ENCODE peak calls at places on chromosomes 6 and 20, in four cellular contexts. One of them, this sample, is unnamed.

GRCh38 chr6:45933855-45934254 is 81.8 kb downstream of the CLIC5 start:
- DNase-seq in stomach: no peak
- DNase-seq in lower lobe of right lung: no peak
- DNase-seq in kidney: no peak
- DNase-seq in this sample: no peak

GRCh38 chr6:143325379-143326140 is 124.9 kb downstream of the ADAT2 start:
- DNase-seq in kidney: no peak
- DNase-seq in stomach: no peak
- DNase-seq in lower lobe of right lung: no peak
- DNase-seq in this sample: peak; percentile 64

GRCh38 chr6:143724876-143725275 is 47.1 kb downstream of the PHACTR2 start:
- DNase-seq in stomach: no peak
- DNase-seq in lower lobe of right lung: no peak
- DNase-seq in kidney: no peak
- DNase-seq in this sample: no peak

GRCh38 chr6:315921-316752 is 23.9 kb downstream of the DUSP22 start:
- DNase-seq in stomach: no peak
- DNase-seq in lower lobe of right lung: no peak
- DNase-seq in kidney: no peak
- DNase-seq in this sample: no peak

GRCh38 chr20:49608752-49609670 is 41.1 kb upstream of the PTGIS start:
- DNase-seq in stomach: peak; percentile 80
- DNase-seq in kidney: peak; percentile 82
- DNase-seq in lower lobe of right lung: peak; percentile 81
- DNase-seq in this sample: peak; percentile 76

GRCh38 chr20:64107736-64108457 is 532 bp upstream of the NPBWR2 start:
- DNase-seq in lower lobe of right lung: peak; percentile 24
- DNase-seq in stomach: no peak
- DNase-seq in kidney: peak; percentile 57
- DNase-seq in this sample: no peak

GRCh38 chr20:46214831-46215488 is 93.3 kb downstream of the CDH22 start:
- DNase-seq in lower lobe of right lung: no peak
- DNase-seq in stomach: no peak
- DNase-seq in kidney: no peak
- DNase-seq in this sample: no peak

GRCh38 chr6:7998103-7998725 is 66.0 kb downstream of the BLOC1S5 start:
- DNase-seq in lower lobe of right lung: no peak
- DNase-seq in stomach: no peak
- DNase-seq in kidney: no peak
- DNase-seq in this sample: no peak

GRCh38 chr6:13924146-13924948 is 405 bp upstream of the RNF182 start:
- DNase-seq in lower lobe of right lung: peak; percentile 57
- DNase-seq in stomach: peak; percentile 37
- DNase-seq in kidney: peak; percentile 82
- DNase-seq in this sample: no peak

GRCh38 chr6:137353346-137353745 is 134.2 kb upstream of the IFNGR1 start:
- DNase-seq in lower lobe of right lung: no peak
- DNase-seq in stomach: no peak
- DNase-seq in kidney: no peak
- DNase-seq in this sample: no peak

GRCh38 chr20:11926599-11926998 is 8.9 kb downstream of the BTBD3 start:
- DNase-seq in kidney: no peak
- DNase-seq in stomach: no peak
- DNase-seq in lower lobe of right lung: no peak
- DNase-seq in this sample: no peak

GRCh38 chr6:83160167-83160566 is 32.9 kb downstream of the PGM3 start:
- DNase-seq in stomach: no peak
- DNase-seq in kidney: no peak
- DNase-seq in lower lobe of right lung: no peak
- DNase-seq in this sample: no peak

GRCh38 chr6:111957623-111958315 is 84.5 kb upstream of the FYN start:
- DNase-seq in stomach: no peak
- DNase-seq in kidney: no peak
- DNase-seq in lower lobe of right lung: no peak
- DNase-seq in this sample: no peak

GRCh38 chr20:59616306-59616705 is 12.0 kb downstream of the PHACTR3 start:
- DNase-seq in stomach: no peak
- DNase-seq in lower lobe of right lung: no peak
- DNase-seq in kidney: no peak
- DNase-seq in this sample: no peak

GRCh38 chr6:28446818-28447511 is 3.7 kb upstream of the ZSCAN23 start:
- DNase-seq in lower lobe of right lung: no peak
- DNase-seq in stomach: no peak
- DNase-seq in kidney: no peak
- DNase-seq in this sample: no peak

DNA sequence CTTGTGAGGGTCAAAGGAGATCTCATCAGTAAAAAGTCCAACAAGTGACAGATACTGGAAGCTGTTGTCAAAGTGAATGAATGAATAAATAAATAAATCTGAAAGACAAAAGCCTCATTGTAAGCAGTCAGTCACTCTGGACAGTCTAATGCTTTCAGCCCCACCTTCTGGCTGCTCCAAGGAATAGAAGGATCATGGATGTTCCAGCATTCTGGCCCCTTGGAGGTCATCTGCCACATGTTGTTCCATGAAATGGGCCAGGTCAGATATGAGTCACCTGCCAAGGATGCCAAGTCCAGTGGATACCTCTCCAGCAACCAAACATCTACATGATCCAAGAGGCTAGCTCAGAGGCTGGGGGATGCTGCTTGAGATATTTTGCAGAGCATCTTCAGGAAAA is 185.6 kb downstream of the BMP7 start:
- DNase-seq in stomach: no peak
- DNase-seq in lower lobe of right lung: no peak
- DNase-seq in kidney: no peak
- DNase-seq in this sample: peak; percentile 64
- TF ChIP-seq CTCF in stomach: no peak
- TF ChIP-seq CTCF in lower lobe of right lung: no peak
- TF ChIP-seq CTCF in kidney: no peak
- TF ChIP-seq CTCF in this sample: peak; percentile 72

GRCh38 chr6:42201382-42201781 is 6.6 kb upstream of the GUCA1B start:
- DNase-seq in stomach: no peak
- DNase-seq in kidney: no peak
- DNase-seq in lower lobe of right lung: no peak
- DNase-seq in this sample: no peak

GRCh38 chr6:42195415-42195814 is 659 bp upstream of the GUCA1B start:
- DNase-seq in kidney: no peak
- DNase-seq in lower lobe of right lung: no peak
- DNase-seq in stomach: no peak
- DNase-seq in this sample: no peak

GRCh38 chr6:42200035-42200434 is 5.3 kb upstream of the GUCA1B start:
- DNase-seq in lower lobe of right lung: no peak
- DNase-seq in kidney: no peak
- DNase-seq in stomach: no peak
- DNase-seq in this sample: no peak

GRCh38 chr6:42199106-42199981 is 4.6 kb upstream of the GUCA1B start:
- DNase-seq in lower lobe of right lung: no peak
- DNase-seq in kidney: no peak
- DNase-seq in stomach: no peak
- DNase-seq in this sample: no peak

DNA sequence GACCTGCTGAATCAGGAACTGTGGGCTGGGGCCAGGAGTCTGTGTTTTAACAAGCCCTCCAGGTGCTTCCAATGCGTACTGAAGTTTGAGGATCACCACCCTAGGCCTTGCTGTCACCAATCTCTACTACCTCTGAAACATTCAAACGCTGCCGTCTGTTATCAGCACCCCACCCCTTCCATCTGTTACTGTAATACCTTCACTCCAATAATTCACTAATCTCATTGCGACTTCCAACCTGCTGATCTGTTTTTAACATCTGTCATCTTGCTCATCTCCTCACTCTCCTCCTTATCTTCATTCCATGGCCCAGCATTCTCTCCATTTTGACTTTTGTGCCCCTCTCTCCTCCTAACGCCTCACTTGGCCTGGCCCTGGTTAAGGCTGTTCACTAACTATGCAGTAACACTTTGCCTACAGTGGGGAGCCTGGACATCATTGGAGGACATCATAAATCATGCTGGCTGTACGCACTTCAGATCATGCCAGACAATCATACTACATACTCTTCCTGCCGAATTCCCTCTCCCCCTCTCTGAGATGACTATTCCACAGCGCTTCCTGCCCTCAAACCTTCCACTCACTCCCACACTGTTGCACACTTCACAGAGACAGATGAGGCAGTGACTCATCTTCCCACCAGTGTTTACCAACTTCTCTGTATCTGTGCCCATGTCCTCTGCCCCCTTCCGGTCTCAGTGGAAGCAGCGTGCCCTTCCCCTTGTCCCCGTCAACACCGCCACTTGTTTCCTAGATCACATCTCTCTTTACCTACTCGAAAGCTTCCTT is 3.0 kb upstream of the GUCA1B start:
- DNase-seq in kidney: no peak
- DNase-seq in stomach: peak; percentile 4
- DNase-seq in lower lobe of right lung: no peak
- DNase-seq in this sample: no peak
- TF ChIP-seq CTCF in kidney: no peak
- TF ChIP-seq CTCF in stomach: no peak
- TF ChIP-seq CTCF in lower lobe of right lung: no peak
- TF ChIP-seq CTCF in this sample: no peak

GRCh38 chr6:105036371-105036770 is 79.5 kb downstream of the LIN28B start:
- DNase-seq in kidney: no peak
- DNase-seq in stomach: no peak
- DNase-seq in lower lobe of right lung: no peak
- DNase-seq in this sample: no peak
- TF ChIP-seq CTCF in kidney: no peak
- TF ChIP-seq CTCF in stomach: no peak
- TF ChIP-seq CTCF in lower lobe of right lung: no peak
- TF ChIP-seq CTCF in this sample: no peak

DNA sequence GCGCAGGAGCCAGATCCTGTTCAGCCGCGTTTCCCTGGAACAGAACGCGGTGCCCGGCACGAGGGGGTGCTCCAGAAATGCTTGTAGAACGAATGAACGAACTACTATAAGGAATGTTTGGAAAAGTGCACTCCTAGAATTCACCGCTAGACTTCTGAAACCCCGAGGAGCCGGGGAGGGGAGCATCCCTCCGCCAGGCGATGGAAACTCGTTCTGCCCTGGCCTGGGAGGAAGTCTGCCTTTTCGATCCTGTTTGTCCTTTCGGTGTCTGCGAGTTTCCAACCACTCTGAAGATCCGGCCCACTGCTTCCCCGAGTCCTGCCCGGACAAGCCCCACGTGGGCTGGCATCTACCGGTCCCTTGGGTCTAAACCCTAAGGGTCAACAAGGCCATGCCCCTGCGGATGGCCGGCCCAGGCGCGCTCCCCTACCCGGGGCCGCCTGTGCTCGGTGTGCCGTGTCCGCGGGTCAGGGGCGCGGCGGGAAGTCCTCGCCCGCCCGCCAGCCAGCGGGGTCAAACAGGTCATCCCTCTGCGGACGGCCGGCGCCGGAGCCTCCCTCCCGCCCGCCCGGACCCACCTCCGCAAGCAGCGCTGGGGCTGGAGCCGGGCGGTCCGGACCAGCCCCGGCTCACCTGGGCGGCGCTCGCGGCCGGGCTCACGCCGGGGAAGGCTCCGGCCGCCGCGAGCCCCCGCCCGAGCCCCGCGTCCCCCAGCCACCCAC is 521 bp downstream of the SULF2 start:
- DNase-seq in stomach: no peak
- DNase-seq in kidney: peak; percentile 84
- DNase-seq in lower lobe of right lung: no peak
- DNase-seq in this sample: peak; percentile 37
- TF ChIP-seq CTCF in stomach: no peak
- TF ChIP-seq CTCF in kidney: no peak
- TF ChIP-seq CTCF in lower lobe of right lung: no peak
- TF ChIP-seq CTCF in this sample: peak; percentile 30

This sample was measured in PC-9.